ENCODE peak calls at places on chromosomes 13 and 19, in four cellular contexts. D is mucosa of descending colon; A is activated CD4-positive, alpha-beta T cell treated with anti-CD3 and anti-CD28 coated beads, Interleukin-2, amount 50 U/mL, for 24 hours; K is stimulated activated CD8-positive, alpha-beta memory T cell treated with anti-CD3 and anti-CD28 coated beads, Interleukin-4, amount 100 ng/mL, for 1 hour. J is an unnamed sample.

GRCh38 chr19:55241143-55241934 is 12.8 kb upstream of the TMEM86B start:
- DNase-seq in D (no peak), A (no peak), K (no peak), J (peak)

GRCh38 chr19:1130801-1131717 is 27.3 kb downstream of the GPX4 start:
- DNase-seq in D (no peak), A (peak), K (no peak), J (no peak)

GRCh38 chr19:1133471-1133929 is 29.7 kb downstream of the GPX4 start:
- DNase-seq in D (peak), A (peak), K (peak), J (no peak)

GRCh38 chr19:38650180-38650775 is 2.8 kb downstream of the ACTN4 start:
- DNase-seq in D (peak), A (no peak), K (no peak), J (no peak)

GRCh38 chr19:1913781-1914577 is 8.8 kb downstream of the ADAT3 start:
- DNase-seq in D (no peak), A (no peak), K (no peak), J (no peak)

GRCh38 chr19:34313188-34313587 is 51.8 kb upstream of the GPI start:
- DNase-seq in D (peak), A (no peak), K (no peak), J (no peak)

GRCh38 chr19:3893509-3894179 is 13.2 kb downstream of the ATCAY start:
- DNase-seq in D (no peak), A (no peak), K (no peak), J (no peak)

GRCh38 chr19:30148039-30148438 is 206.0 kb downstream of the URI1 start:
- DNase-seq in D (peak), A (no peak), K (no peak), J (no peak)

GRCh38 chr13:74573654-74574053 is 439.4 kb upstream of the KLF12 start:
- DNase-seq in D (no peak), A (no peak), K (no peak), J (no peak)

GRCh38 chr13:32125746-32126145 is 94.2 kb downstream of the FRY start:
- DNase-seq in D (no peak), A (no peak), K (no peak), J (no peak)

GRCh38 chr19:17001603-17002183 is 24.9 kb downstream of the CPAMD8 start:
- DNase-seq in D (peak), A (no peak), K (peak), J (no peak)

GRCh38 chr19:40214936-40215335 is 3.2 kb downstream of the TTC9B start:
- DNase-seq in D (no peak), A (no peak), K (no peak), J (no peak)